ENCODE peak calls at places on chromosome 3, in seven cellular contexts. O is hepatic stellate cell; S is stimulated activated CD8-positive, alpha-beta memory T cell treated with anti-CD3 and anti-CD28 coated beads, Interleukin-7, amount 100 ng/mL, for 4 hours; Y is NCI-H345; I is activated T-helper 9 cell treated with anti-CD3 and anti-CD28 coated beads, Interleukin-2, amount 50 U/mL, for 16 hours; H is NCI-H69; E is GM04503. Q is an unnamed sample.

GRCh38 chr3:188194327-188194726 is 40.4 kb downstream of the LPP start:
- DNase-seq in H (no peak), I (no peak), O (no peak), Y (no peak), S (no peak), E (no peak), Q (no peak)

GRCh38 chr3:129305592-129306091 is 27.0 kb downstream of the HMCES start:
- DNase-seq in I (no peak), O (no peak), E (no peak), Y (no peak), H (peak), S (no peak), Q (no peak)

GRCh38 chr3:81985996-81986723 is 224.7 kb upstream of the GBE1 start:
- DNase-seq in H (peak), O (no peak), I (no peak), E (no peak), Y (no peak), S (no peak), Q (no peak)

GRCh38 chr3:134035836-134036235 is 6.1 kb upstream of the SLCO2A1 start:
- DNase-seq in S (no peak), E (no peak), I (no peak), Y (no peak), H (peak), O (no peak), Q (no peak)

GRCh38 chr3:127764841-127765362 is 57.4 kb downstream of the MGLL start:
- DNase-seq in O (no peak), I (no peak), H (peak), Y (no peak), E (no peak), S (no peak), Q (no peak)

GRCh38 chr3:35675621-35676020 is 36.3 kb downstream of the ARPP21 start:
- DNase-seq in E (no peak), I (no peak), H (no peak), O (no peak), S (no peak), Y (no peak), Q (no peak)

GRCh38 chr3:17973559-17973906 is 231.1 kb upstream of the TBC1D5 start:
- DNase-seq in Y (no peak), H (no peak), I (no peak), O (no peak), E (no peak), S (no peak), Q (peak)

GRCh38 chr3:70096376-70097055 is 97.0 kb downstream of the SAMMSON start:
- DNase-seq in O (no peak), S (no peak), Y (no peak), E (no peak), H (no peak), I (no peak), Q (no peak)

GRCh38 chr3:41338276-41338675 is 139.0 kb downstream of the CTNNB1 start:
- DNase-seq in Y (peak), I (no peak), E (no peak), S (no peak), H (no peak), O (no peak), Q (no peak)

GRCh38 chr3:190357468-190357867 is 30.5 kb upstream of the CLDN16 start:
- DNase-seq in O (no peak), Y (no peak), H (no peak), I (no peak), E (no peak), S (no peak), Q (no peak)

GRCh38 chr3:45950131-45950530 is 6.9 kb downstream of the CXCR6 start:
- DNase-seq in S (no peak), H (no peak), I (no peak), Y (no peak), E (no peak), O (no peak), Q (no peak)

GRCh38 chr3:151147299-151147698 is 55.7 kb downstream of the GPR171 start:
- DNase-seq in O (no peak), S (no peak), Y (no peak), E (no peak), H (no peak), I (no peak), Q (no peak)

GRCh38 chr3:181691951-181692849 is 19.5 kb upstream of the SOX2 start:
- DNase-seq in E (no peak), I (no peak), Y (no peak), H (peak), S (no peak), O (no peak), Q (peak)

Q was measured in NCI-H82.